ENCODE peak calls at places on chromosome 10, in six cellular contexts. M is brain microvascular endothelial cell; X is CD4-positive, alpha-beta memory T cell; S is WERI-Rb-1; Z is HCT116; N is cardiac muscle cell. R is an unnamed sample.

GRCh38 chr10:79116363-79116762 is 47.6 kb downstream of the ZMIZ1 start:
- DNase-seq in N (no peak), S (no peak), M (no peak), Z (no peak), X (no peak), R (no peak)

GRCh38 chr10:69307434-69307833 is 29.1 kb downstream of the HK1 start:
- DNase-seq in N (no peak), Z (no peak), S (no peak), M (no peak), X (no peak), R (no peak)

GRCh38 chr10:21514101-21514807 is 11.2 kb downstream of the SKIDA1 start:
- DNase-seq in N (no peak), Z (no peak), X (no peak), M (no peak), S (no peak), R (no peak)

GRCh38 chr10:1184541-1185415 is 128.6 kb downstream of the WDR37 start:
- DNase-seq in X (no peak), S (no peak), N (no peak), Z (no peak), M (no peak), R (no peak)

GRCh38 chr10:43843331-43844101 is 194.8 kb upstream of the ZNF32 start:
- DNase-seq in N (no peak), X (no peak), S (no peak), M (peak), Z (no peak), R (peak)

GRCh38 chr10:29820890-29821398 is 186.2 kb upstream of the SVIL start:
- DNase-seq in Z (no peak), X (no peak), S (no peak), N (no peak), M (no peak), R (no peak)

GRCh38 chr10:11424456-11425287 is 186.8 kb downstream of the USP6NL start:
- DNase-seq in M (peak), X (no peak), S (peak), N (peak), Z (peak), R (peak)

GRCh38 chr10:133318494-133319127 is 9.9 kb downstream of the ZNF511 start:
- DNase-seq in N (peak), X (peak), M (peak), S (peak), Z (no peak), R (peak)

GRCh38 chr10:114258274-114258840 is 19.3 kb downstream of the VWA2 start:
- DNase-seq in Z (no peak), S (no peak), X (no peak), M (no peak), N (no peak), R (no peak)

GRCh38 chr10:117255835-117256460 is 15.0 kb downstream of the SLC18A2 start:
- DNase-seq in X (no peak), S (no peak), N (no peak), M (no peak), Z (no peak), R (no peak)

GRCh38 chr10:99996934-99997648 is 12.7 kb downstream of the DNMBP start:
- DNase-seq in N (peak), Z (no peak), X (no peak), M (no peak), S (no peak), R (no peak)

GRCh38 chr10:50373821-50374501 is 122.6 kb upstream of the ASAH2 start:
- DNase-seq in N (no peak), S (no peak), M (peak), X (no peak), Z (no peak), R (no peak)

GRCh38 chr10:106655165-106655564 is 509.3 kb downstream of the SORCS1 start:
- DNase-seq in M (no peak), N (no peak), X (no peak), S (no peak), Z (no peak), R (no peak)

GRCh38 chr10:131983780-131984179 is 2.1 kb upstream of the BNIP3 start:
- DNase-seq in S (no peak), X (no peak), Z (no peak), N (no peak), M (peak), R (no peak)

GRCh38 chr10:11175823-11176243 is 158.2 kb downstream of the CELF2 start:
- DNase-seq in M (no peak), Z (no peak), X (no peak), S (no peak), N (no peak), R (no peak)

GRCh38 chr10:60384708-60385398 is 4.8 kb downstream of the ANK3 start:
- DNase-seq in M (peak), Z (peak), N (no peak), X (no peak), S (no peak), R (no peak)

GRCh38 chr10:62805139-62806092 is 896 bp downstream of the ADO start:
- DNase-seq in N (peak), Z (no peak), S (peak), M (peak), X (no peak), R (peak)

GRCh38 chr10:124742418-124743187 is 1.6 kb downstream of the FAM53B start:
- DNase-seq in M (peak), S (no peak), N (peak), Z (no peak), X (no peak), R (no peak)

GRCh38 chr10:130834573-130834972 is 476.9 kb downstream of the TCERG1L start:
- DNase-seq in X (no peak), M (no peak), N (no peak), Z (no peak), S (no peak), R (no peak)

GRCh38 chr10:49362596-49363260 is 33.2 kb downstream of the DRGX start:
- DNase-seq in N (no peak), Z (no peak), M (no peak), X (no peak), S (no peak), R (no peak)

GRCh38 chr10:90588222-90588621 is 269.6 kb downstream of the HTR7 start:
- DNase-seq in N (no peak), Z (no peak), M (no peak), S (no peak), X (no peak), R (no peak)

GRCh38 chr10:48820699-48821098 is 118.9 kb downstream of the LRRC18 start:
- DNase-seq in N (no peak), M (no peak), S (no peak), Z (no peak), X (no peak), R (no peak)

GRCh38 chr10:91587710-91588638 is 44.9 kb downstream of the PPP1R3C start:
- DNase-seq in N (peak), M (peak), X (no peak), S (no peak), Z (no peak), R (no peak)

GRCh38 chr10:8913720-8914119 is 859.2 kb downstream of the GATA3 start:
- DNase-seq in M (no peak), S (no peak), Z (no peak), X (no peak), N (no peak), R (no peak)

GRCh38 chr10:70190581-70190980 is 20.3 kb upstream of the SAR1A start:
- DNase-seq in Z (no peak), N (peak), M (no peak), S (no peak), X (no peak), R (no peak)

GRCh38 chr10:124942317-124943169 is 620 bp downstream of the ZRANB1 start:
- DNase-seq in Z (no peak), X (no peak), N (no peak), S (no peak), M (no peak), R (no peak)

GRCh38 chr10:70227548-70228320 is 5.5 kb downstream of the PPA1 start:
- DNase-seq in X (no peak), M (no peak), Z (no peak), S (no peak), N (no peak), R (no peak)

GRCh38 chr10:91528768-91529167 is 104.1 kb downstream of the PPP1R3C start:
- DNase-seq in N (no peak), X (no peak), M (no peak), Z (no peak), S (no peak), R (no peak)

GRCh38 chr10:73887038-73888015 is 13.0 kb upstream of the CAMK2G start:
- DNase-seq in X (no peak), M (peak), Z (peak), S (no peak), N (no peak), R (peak)

GRCh38 chr10:782751-783648 is 93.5 kb upstream of the DIP2C start:
- DNase-seq in M (no peak), Z (no peak), X (no peak), S (no peak), N (no peak), R (peak)

GRCh38 chr10:69449841-69450240 is 1.4 kb upstream of the TSPAN15 start:
- DNase-seq in Z (peak), S (peak), N (peak), M (peak), X (peak), R (no peak)

GRCh38 chr10:122374859-122375721 is 582 bp downstream of the PLEKHA1 start:
- DNase-seq in Z (peak), S (peak), X (peak), M (peak), N (peak), R (peak)

GRCh38 chr10:119233821-119234220 is 26.4 kb downstream of the GRK5 start:
- DNase-seq in S (no peak), M (no peak), Z (no peak), X (no peak), N (no peak), R (no peak)

GRCh38 chr10:119237722-119238436 is 30.5 kb downstream of the GRK5 start:
- DNase-seq in M (no peak), X (no peak), N (no peak), S (no peak), Z (no peak), R (no peak)

GRCh38 chr10:119233123-119233820 is 25.9 kb downstream of the GRK5 start:
- DNase-seq in X (no peak), Z (no peak), N (no peak), S (no peak), M (no peak), R (no peak)

GRCh38 chr10:119238577-119238976 is 31.2 kb downstream of the GRK5 start:
- DNase-seq in M (no peak), S (no peak), Z (no peak), X (no peak), N (no peak), R (no peak)

DNA sequence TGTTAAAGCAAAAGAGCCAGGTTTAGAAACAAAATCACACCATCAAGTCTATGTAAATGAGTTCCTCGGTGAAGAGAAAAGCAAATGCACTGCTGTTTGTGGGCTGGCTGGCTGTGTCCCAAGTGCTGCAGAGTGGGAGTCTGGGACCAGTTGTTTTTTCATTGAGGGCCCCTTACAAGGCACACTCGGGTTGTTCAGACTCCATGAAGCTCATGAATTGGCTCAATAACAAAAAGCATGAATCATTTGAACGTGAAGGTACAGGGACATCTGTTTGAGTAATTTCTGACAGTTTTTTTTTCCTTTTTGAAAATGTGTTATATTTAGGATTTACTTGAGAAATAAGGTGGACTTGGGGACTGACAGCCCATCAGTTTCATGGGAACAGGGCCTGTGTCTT is 28.0 kb downstream of the GRK5 start:
- DNase-seq in S (no peak), X (no peak), N (no peak), M (no peak), Z (no peak), R (no peak)
- H3K27ac ChIP-seq in S (no peak), X (no peak), N (no peak), M (no peak), Z (no peak), R (no peak)

GRCh38 chr10:103124420-103125096 is 68.5 kb downstream of the NT5C2 start:
- DNase-seq in S (peak), N (no peak), Z (no peak), M (no peak), X (no peak), R (no peak)
- H3K27ac ChIP-seq in S (peak), N (peak), Z (no peak), M (no peak), X (no peak), R (peak)

GRCh38 chr10:22849077-22849810 is 78.6 kb upstream of the ARMC3 start:
- DNase-seq in Z (no peak), M (peak), S (no peak), N (no peak), X (peak), R (peak)

GRCh38 chr10:22851865-22852239 is 76.0 kb upstream of the ARMC3 start:
- DNase-seq in X (no peak), N (no peak), Z (no peak), M (peak), S (no peak), R (no peak)

GRCh38 chr10:22846294-22846693 is 81.6 kb upstream of the ARMC3 start:
- DNase-seq in S (no peak), Z (no peak), M (no peak), N (no peak), X (no peak), R (no peak)

GRCh38 chr10:22850541-22850940 is 77.3 kb upstream of the ARMC3 start:
- DNase-seq in Z (no peak), S (no peak), N (no peak), X (no peak), M (no peak), R (no peak)

GRCh38 chr10:22848509-22848908 is 79.3 kb upstream of the ARMC3 start:
- DNase-seq in N (no peak), S (no peak), M (no peak), Z (no peak), X (no peak), R (no peak)
- H3K27ac ChIP-seq in N (no peak), S (no peak), M (no peak), Z (no peak), X (no peak), R (no peak)

DNA sequence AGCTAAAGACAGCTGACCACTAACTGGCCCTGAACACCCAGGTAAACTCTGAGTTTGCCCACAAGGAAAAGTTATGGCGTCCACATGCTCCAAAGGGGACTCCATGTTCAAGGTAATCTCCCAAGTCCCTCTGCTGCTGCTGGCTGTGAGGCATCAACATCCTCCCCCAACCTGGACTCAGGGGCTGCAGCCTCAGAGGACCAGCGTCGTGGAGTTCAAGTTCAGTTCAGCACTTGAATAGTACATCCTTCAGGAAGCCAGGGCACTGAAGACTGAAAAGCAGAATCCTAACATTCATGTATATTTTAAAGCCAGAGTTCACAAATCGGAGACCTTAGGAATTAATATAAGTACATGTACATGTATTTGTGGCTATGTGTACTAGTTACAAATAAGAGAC is 90.3 kb downstream of the PTPRE start:
- DNase-seq in M (no peak), X (no peak), Z (no peak), N (peak), S (no peak), R (no peak)
- H3K27ac ChIP-seq in M (peak), X (no peak), Z (no peak), N (no peak), S (no peak), R (no peak)

GRCh38 chr10:87913170-87913921 is 49.9 kb downstream of the PTEN start:
- DNase-seq in N (no peak), X (no peak), M (no peak), S (no peak), Z (no peak), R (no peak)

GRCh38 chr10:87915406-87915805 is 52.0 kb downstream of the PTEN start:
- DNase-seq in S (peak), X (no peak), Z (no peak), M (no peak), N (no peak), R (no peak)

GRCh38 chr10:87915989-87916388 is 52.6 kb downstream of the PTEN start:
- DNase-seq in N (no peak), M (no peak), Z (no peak), S (no peak), X (no peak), R (no peak)

GRCh38 chr10:87918254-87918859 is 54.9 kb downstream of the PTEN start:
- DNase-seq in X (peak), Z (no peak), M (no peak), N (no peak), S (no peak), R (no peak)

GRCh38 chr10:87916515-87916914 is 53.1 kb downstream of the PTEN start:
- DNase-seq in Z (no peak), M (no peak), N (no peak), X (no peak), S (no peak), R (no peak)
- H3K27ac ChIP-seq in Z (no peak), M (no peak), N (no peak), X (no peak), S (no peak), R (no peak)

GRCh38 chr10:104123397-104123796 is 1.4 kb downstream of the SFR1 start:
- DNase-seq in Z (no peak), S (no peak), X (no peak), M (no peak), N (no peak), R (no peak)
- H3K27ac ChIP-seq in Z (peak), S (no peak), X (no peak), M (no peak), N (no peak), R (no peak)

R was measured in kidney.